ENCODE peak calls at places on chromosomes 3 and 15, in four cellular contexts. R is neural progenitor cell, J is GM23248, O is mesenchymal stem cell. C is an unnamed sample.
A peak's percentile ranks its signal among the peaks of the same experiment; 100 is the strongest.

GRCh38 chr15:34122771-34123183 is 20.9 kb downstream of the PGBD4 start:
- DNase-seq in R (no peak), J (peak; percentile 94), O (peak; percentile 99), C (peak; percentile 93)

GRCh38 chr3:181210275-181210674 is 220.7 kb upstream of the DNAJC19 start:
- DNase-seq in R (peak; percentile 44), J (peak; percentile 44), O (no peak), C (peak; percentile 2)

GRCh38 chr15:64249842-64250575 is 87.2 kb upstream of the PPIB start:
- DNase-seq in R (no peak), J (peak; percentile 27), O (no peak), C (peak; percentile 20)

GRCh38 chr3:13189639-13190375 is 116.6 kb upstream of the IQSEC1 start:
- DNase-seq in R (no peak), J (peak; percentile 55), O (peak; percentile 63), C (peak; percentile 28)

GRCh38 chr15:70261083-70261482 is 163.4 kb upstream of the TLE3 start:
- DNase-seq in R (no peak), J (no peak), O (no peak), C (no peak)

GRCh38 chr15:59838900-59839299 is 149.8 kb upstream of the BNIP2 start:
- DNase-seq in R (no peak), J (no peak), O (no peak), C (no peak)

GRCh38 chr3:107271787-107272387 is 105.4 kb upstream of the CCDC54 start:
- DNase-seq in R (peak; percentile 36), J (peak; percentile 82), O (peak; percentile 60), C (peak; percentile 35)

GRCh38 chr15:44215594-44215993 is 20.5 kb upstream of the FRMD5 start:
- DNase-seq in R (no peak), J (peak; percentile 96), O (peak; percentile 47), C (peak; percentile 94)

GRCh38 chr3:101988591-101988990 is 139.3 kb downstream of the NFKBIZ start:
- DNase-seq in R (no peak), J (peak; percentile 14), O (no peak), C (peak; percentile 74)

GRCh38 chr3:63561879-63562278 is 90.6 kb upstream of the SNTN start:
- DNase-seq in R (no peak), J (no peak), O (no peak), C (no peak)

GRCh38 chr15:43253431-43254403 is 13.0 kb downstream of the TGM5 start:
- DNase-seq in R (no peak), J (peak; percentile 39), O (peak; percentile 11), C (peak; percentile 98)

GRCh38 chr15:65917936-65918335 is 48.6 kb downstream of the RAB11A start:
- DNase-seq in R (no peak), J (no peak), O (no peak), C (no peak)

GRCh38 chr3:169668957-169669681 is 5.6 kb upstream of the MECOM start:
- DNase-seq in R (peak; percentile 92), J (peak; percentile 79), O (peak; percentile 58), C (peak; percentile 67)

GRCh38 chr3:132079150-132079549 is 44.3 kb upstream of the CPNE4 start:
- DNase-seq in R (no peak), J (peak; percentile 33), O (no peak), C (no peak)

GRCh38 chr15:73927003-73927475 is 777 bp downstream of the LOXL1 start:
- DNase-seq in R (peak; percentile 78), J (peak; percentile 66), O (peak; percentile 54), C (no peak)

GRCh38 chr15:45634442-45635190 is at the start of gene SQOR:
- DNase-seq in R (peak; percentile 72), J (peak; percentile 79), O (peak; percentile 80), C (peak; percentile 92)

GRCh38 chr15:29822685-29823459 is 604 bp upstream of the TJP1 start:
- DNase-seq in R (peak; percentile 31), J (peak; percentile 98), O (peak; percentile 92), C (peak; percentile 59)

GRCh38 chr3:124838963-124839362 is 48.2 kb downstream of the ITGB5 start:
- DNase-seq in R (no peak), J (no peak), O (no peak), C (no peak)

GRCh38 chr3:48402281-48402732 is 27.6 kb downstream of the PLXNB1 start:
- DNase-seq in R (no peak), J (peak; percentile 97), O (peak; percentile 81), C (peak; percentile 96)

GRCh38 chr3:122697952-122698625 is 17.4 kb downstream of the PARP14 start:
- DNase-seq in R (no peak), J (no peak), O (no peak), C (peak; percentile 65)

GRCh38 chr3:13192471-13193213 is 119.4 kb upstream of the IQSEC1 start:
- DNase-seq in R (peak; percentile 60), J (peak; percentile 34), O (peak; percentile 11), C (no peak)

GRCh38 chr3:147903037-147903436 is 493.9 kb downstream of the ZIC1 start:
- DNase-seq in R (peak; percentile 75), J (no peak), O (no peak), C (no peak)

GRCh38 chr15:61974759-61975158 is 85.5 kb downstream of the VPS13C start:
- DNase-seq in R (no peak), J (peak; percentile 12), O (no peak), C (peak; percentile 16)

GRCh38 chr3:81728766-81729544 is 32.5 kb downstream of the GBE1 start:
- DNase-seq in R (no peak), J (peak; percentile 73), O (peak; percentile 75), C (peak; percentile 37)
- H3K4me1 ChIP-seq in R (no peaks in the 10 kb centered on the region), J (peaks cover 51% of the 10 kb centered on the region), O (peaks cover 2% of the 10 kb centered on the region), C (peaks cover 7% of the 10 kb centered on the region)

GRCh38 chr3:130748520-130748919 is 1.9 kb upstream of the PIK3R4 start:
- DNase-seq in R (no peak), J (peak; percentile 38), O (peak; percentile 18), C (no peak)

GRCh38 chr3:130741946-130742610 is 4.6 kb downstream of the PIK3R4 start:
- DNase-seq in R (no peak), J (no peak), O (no peak), C (no peak)

GRCh38 chr3:130746296-130747039 is at the start of gene PIK3R4:
- DNase-seq in R (peak; percentile 98), J (peak; percentile 97), O (peak; percentile 99), C (peak; percentile 99)

GRCh38 chr3:130739848-130740247 is 6.8 kb downstream of the PIK3R4 start:
- DNase-seq in R (no peak), J (no peak), O (no peak), C (no peak)

DNA sequence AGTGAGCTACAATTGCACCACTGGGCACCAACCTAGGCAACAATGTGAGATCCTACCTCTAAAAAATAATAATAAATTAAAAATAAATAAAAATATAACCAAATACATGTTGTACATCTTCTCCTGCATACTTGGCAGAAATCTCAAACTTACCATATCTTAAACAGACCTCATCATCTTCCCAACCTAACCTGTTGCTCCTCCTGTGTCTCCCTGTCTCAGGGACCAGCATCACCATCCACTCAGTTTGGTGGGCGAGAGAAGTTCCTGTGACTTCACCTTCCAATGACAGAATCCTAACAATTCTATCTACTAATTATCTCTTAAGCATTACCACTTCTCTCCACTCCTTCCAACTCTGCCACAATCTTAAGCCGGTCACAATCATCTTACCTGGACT is 3.3 kb downstream of the PIK3R4 start:
- DNase-seq in R (no peak), J (no peak), O (no peak), C (no peak)
- H3K4me2 ChIP-seq in R (peak overlapping the region; percentile 94), J (no peak overlapping the region), O (no peak overlapping the region), C (peak overlapping the region; percentile 20)

GRCh38 chr3:177109688-177110087 is 87.6 kb downstream of the TBL1XR1 start:
- DNase-seq in R (no peak), J (no peak), O (no peak), C (no peak)

GRCh38 chr3:177106184-177106583 is 91.1 kb downstream of the TBL1XR1 start:
- DNase-seq in R (no peak), J (no peak), O (no peak), C (no peak)

GRCh38 chr3:177106594-177106993 is 90.7 kb downstream of the TBL1XR1 start:
- DNase-seq in R (no peak), J (no peak), O (no peak), C (no peak)

GRCh38 chr3:177108648-177109047 is 88.6 kb downstream of the TBL1XR1 start:
- DNase-seq in R (no peak), J (no peak), O (no peak), C (no peak)

GRCh38 chr3:177107840-177108239 is 89.4 kb downstream of the TBL1XR1 start:
- DNase-seq in R (no peak), J (no peak), O (no peak), C (no peak)
- H3K4me1 ChIP-seq in R (peaks cover 74% of the 10 kb centered on the region), J (no peaks in the 10 kb centered on the region), O (peaks cover 10% of the 10 kb centered on the region), C (peaks cover 10% of the 10 kb centered on the region)

DNA sequence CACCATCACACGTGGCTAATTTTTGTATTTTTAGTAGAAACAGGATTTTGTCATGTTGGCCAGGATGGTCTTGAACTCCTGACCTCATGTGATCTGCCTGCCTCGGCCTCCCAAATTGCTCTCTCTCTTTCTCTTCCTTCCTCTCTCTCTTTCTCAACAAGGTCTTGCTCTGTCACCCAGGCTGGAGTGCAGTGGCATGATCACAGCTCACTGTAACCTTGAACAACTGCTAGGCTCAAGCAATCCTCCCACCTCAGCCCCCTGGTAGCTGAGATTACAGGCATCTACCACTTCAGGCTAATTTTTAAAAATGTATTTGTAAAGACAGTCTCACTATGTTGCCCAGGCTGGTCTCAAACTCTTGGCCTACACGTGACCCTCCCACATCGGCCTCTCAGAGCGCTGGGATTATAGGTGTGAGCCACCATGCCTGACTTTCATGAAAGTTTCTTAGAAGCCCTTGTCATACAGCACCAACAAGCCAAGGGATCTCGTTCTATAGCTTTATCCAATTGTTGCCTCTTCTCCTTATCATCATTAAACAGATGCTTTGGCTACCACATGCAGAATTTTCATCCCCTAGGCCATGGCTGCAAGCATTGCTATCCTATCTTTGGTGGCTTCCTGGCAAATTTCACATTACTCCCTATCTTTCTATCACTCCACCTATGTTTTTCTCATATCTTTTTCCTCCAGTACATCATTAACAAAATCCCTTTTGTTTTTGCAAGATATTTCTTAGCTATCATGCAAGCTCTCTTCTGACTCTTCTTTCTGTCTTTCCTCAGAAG is 5.7 kb downstream of the CCDC32 start:
- DNase-seq in R (no peak), J (no peak), O (no peak), C (no peak)
- H3K4me2 ChIP-seq in R (no peak overlapping the region), J (no peak overlapping the region), O (no peak overlapping the region), C (peak overlapping the region; percentile 59)

GRCh38 chr3:5054098-5054497 is 68.0 kb upstream of the ARL8B start:
- DNase-seq in R (no peak), J (no peak), O (no peak), C (no peak)

GRCh38 chr3:5057217-5057616 is 64.9 kb upstream of the ARL8B start:
- DNase-seq in R (no peak), J (no peak), O (no peak), C (no peak)

GRCh38 chr3:5056005-5056391 is 66.1 kb upstream of the ARL8B start:
- DNase-seq in R (no peak), J (peak; percentile 27), O (peak; percentile 57), C (no peak)

GRCh38 chr3:5053021-5053831 is 68.9 kb upstream of the ARL8B start:
- DNase-seq in R (no peak), J (peak; percentile 89), O (peak; percentile 91), C (no peak)

GRCh38 chr3:5055352-5056004 is 66.6 kb upstream of the ARL8B start:
- DNase-seq in R (no peak), J (no peak), O (no peak), C (no peak)
- H3K4me1 ChIP-seq in R (no peaks in the 10 kb centered on the region), J (peaks cover 58% of the 10 kb centered on the region), O (peaks cover 5% of the 10 kb centered on the region), C (peaks cover 3% of the 10 kb centered on the region)

GRCh38 chr3:188031106-188031505 is 122.9 kb upstream of the LPP start:
- DNase-seq in R (no peak), J (no peak), O (no peak), C (no peak)
- H3K4me2 ChIP-seq in R (no peak overlapping the region), J (no peak overlapping the region), O (no peak overlapping the region), C (no peak overlapping the region)

C was measured in mammary epithelial cell.